ENCODE peak calls at places on chromosomes 11 and 22, in four cellular contexts. One of them, this sample, is unnamed.

GRCh38 chr11:70631624-70632047 is 233.3 kb downstream of the CTTN start:
- DNase-seq in GM23338: no peak
- DNase-seq in hepatocyte: no peak
- DNase-seq in fibroblast of lung: no peak
- DNase-seq in this sample: no peak

GRCh38 chr11:14308114-14308896 is 50.7 kb downstream of the RRAS2 start:
- DNase-seq in GM23338: peak
- DNase-seq in hepatocyte: peak
- DNase-seq in fibroblast of lung: peak
- DNase-seq in this sample: peak

GRCh38 chr22:19122752-19123492 is 710 bp upstream of the DGCR2 start:
- DNase-seq in GM23338: peak
- DNase-seq in hepatocyte: peak
- DNase-seq in fibroblast of lung: peak
- DNase-seq in this sample: no peak

GRCh38 chr11:2267871-2268825 is 2.2 kb downstream of the ASCL2 start:
- DNase-seq in GM23338: peak
- DNase-seq in hepatocyte: no peak
- DNase-seq in fibroblast of lung: no peak
- DNase-seq in this sample: no peak

GRCh38 chr11:42170601-42171000 is 711.1 kb upstream of the LRRC4C start:
- DNase-seq in GM23338: no peak
- DNase-seq in hepatocyte: no peak
- DNase-seq in fibroblast of lung: peak
- DNase-seq in this sample: no peak

GRCh38 chr11:61679301-61679700 is 890 bp upstream of the DAGLA start:
- DNase-seq in GM23338: no peak
- DNase-seq in hepatocyte: peak
- DNase-seq in fibroblast of lung: peak
- DNase-seq in this sample: no peak

GRCh38 chr22:45999379-45999971 is 22.5 kb upstream of the WNT7B start:
- DNase-seq in GM23338: no peak
- DNase-seq in hepatocyte: no peak
- DNase-seq in fibroblast of lung: no peak
- DNase-seq in this sample: no peak

GRCh38 chr11:61828379-61828628 is 204 bp downstream of the FADS2 start:
- DNase-seq in GM23338: no peak
- DNase-seq in hepatocyte: no peak
- DNase-seq in fibroblast of lung: no peak
- DNase-seq in this sample: no peak

GRCh38 chr11:102824541-102824940 is 18.9 kb downstream of the MMP3 start:
- DNase-seq in GM23338: no peak
- DNase-seq in hepatocyte: no peak
- DNase-seq in fibroblast of lung: no peak
- DNase-seq in this sample: no peak

GRCh38 chr11:7160814-7161489 is 72.2 kb downstream of the RBMXL2 start:
- DNase-seq in GM23338: no peak
- DNase-seq in hepatocyte: no peak
- DNase-seq in fibroblast of lung: no peak
- DNase-seq in this sample: no peak

GRCh38 chr11:60840711-60841430 is 1.0 kb upstream of the CCDC86 start:
- DNase-seq in GM23338: no peak
- DNase-seq in hepatocyte: no peak
- DNase-seq in fibroblast of lung: peak
- DNase-seq in this sample: no peak

GRCh38 chr11:2808850-2809847 is 76.4 kb downstream of the CDKN1C start:
- DNase-seq in GM23338: no peak
- DNase-seq in hepatocyte: no peak
- DNase-seq in fibroblast of lung: no peak
- DNase-seq in this sample: no peak

GRCh38 chr11:117423046-117423575 is 95.5 kb downstream of the CEP164 start:
- DNase-seq in GM23338: no peak
- DNase-seq in hepatocyte: no peak
- DNase-seq in fibroblast of lung: no peak
- DNase-seq in this sample: no peak

GRCh38 chr11:23569547-23569946 is 709.3 kb upstream of the CCDC179 start:
- DNase-seq in GM23338: no peak
- DNase-seq in hepatocyte: no peak
- DNase-seq in fibroblast of lung: no peak
- DNase-seq in this sample: no peak

GRCh38 chr11:12683857-12684256 is 9.6 kb downstream of the TEAD1 start:
- DNase-seq in GM23338: no peak
- DNase-seq in hepatocyte: no peak
- DNase-seq in fibroblast of lung: peak
- DNase-seq in this sample: no peak

GRCh38 chr22:37633082-37633692 is 6.3 kb upstream of the SH3BP1 start:
- DNase-seq in GM23338: no peak
- DNase-seq in hepatocyte: no peak
- DNase-seq in fibroblast of lung: no peak
- DNase-seq in this sample: no peak

GRCh38 chr11:36600155-36600554 is 2.1 kb upstream of the RAG2 start:
- DNase-seq in GM23338: peak
- DNase-seq in hepatocyte: no peak
- DNase-seq in fibroblast of lung: no peak
- DNase-seq in this sample: no peak

GRCh38 chr11:85755285-85755684 is 55.7 kb downstream of the SYTL2 start:
- DNase-seq in GM23338: no peak
- DNase-seq in hepatocyte: no peak
- DNase-seq in fibroblast of lung: no peak
- DNase-seq in this sample: no peak

GRCh38 chr22:39173050-39173706 is 20.7 kb upstream of the CBX7 start:
- DNase-seq in GM23338: no peak
- DNase-seq in hepatocyte: no peak
- DNase-seq in fibroblast of lung: no peak
- DNase-seq in this sample: no peak

GRCh38 chr11:1180171-1180570 is 22.4 kb downstream of the MUC5AC start:
- DNase-seq in GM23338: no peak
- DNase-seq in hepatocyte: no peak
- DNase-seq in fibroblast of lung: no peak
- DNase-seq in this sample: no peak

GRCh38 chr22:23213581-23214341 is 33.5 kb downstream of the BCR start:
- DNase-seq in GM23338: no peak
- DNase-seq in hepatocyte: no peak
- DNase-seq in fibroblast of lung: no peak
- DNase-seq in this sample: no peak
- H3K27ac ChIP-seq in GM23338: no peak
- H3K27ac ChIP-seq in hepatocyte: no peak
- H3K27ac ChIP-seq in fibroblast of lung: no peak
- H3K27ac ChIP-seq in this sample: no peak

GRCh38 chr11:94678901-94679300 is 89.3 kb upstream of the AMOTL1 start:
- DNase-seq in GM23338: no peak
- DNase-seq in hepatocyte: no peak
- DNase-seq in fibroblast of lung: no peak
- DNase-seq in this sample: no peak
- H3K4me3 ChIP-seq in GM23338: no peak
- H3K4me3 ChIP-seq in hepatocyte: no peak
- H3K4me3 ChIP-seq in fibroblast of lung: no peak
- H3K4me3 ChIP-seq in this sample: no peak

DNA sequence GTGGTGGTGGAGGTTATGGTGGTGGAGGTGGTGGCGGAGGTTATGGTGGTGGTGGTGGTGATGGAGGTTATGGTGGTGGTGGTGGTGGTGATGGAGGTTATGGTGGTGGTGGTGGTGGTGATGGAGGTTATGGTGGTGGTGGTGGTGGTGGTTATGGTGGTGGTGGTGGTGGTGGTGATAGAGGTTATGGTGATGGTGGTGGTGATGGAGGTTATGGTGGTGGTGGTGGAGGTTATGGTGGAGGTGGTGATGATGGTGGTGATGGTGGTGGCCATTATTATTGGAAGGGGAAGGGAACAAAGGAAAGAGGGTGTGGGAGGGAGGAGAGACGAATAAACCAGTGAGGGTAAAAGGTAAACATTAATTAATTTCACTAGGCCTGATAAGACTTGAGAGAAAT is 53.5 kb upstream of the TCF20 start:
- DNase-seq in GM23338: no peak
- DNase-seq in hepatocyte: no peak
- DNase-seq in fibroblast of lung: no peak
- DNase-seq in this sample: no peak
- TF ChIP-seq EZH2 in GM23338: no peak
- TF ChIP-seq EZH2 in hepatocyte: no peak
- TF ChIP-seq EZH2 in fibroblast of lung: no peak
- TF ChIP-seq EZH2 in this sample: no peak

GRCh38 chr11:108871867-108872266 is 207.0 kb downstream of the DDX10 start:
- DNase-seq in GM23338: no peak
- DNase-seq in hepatocyte: no peak
- DNase-seq in fibroblast of lung: no peak
- DNase-seq in this sample: no peak
- H3K27ac ChIP-seq in GM23338: no peak
- H3K27ac ChIP-seq in hepatocyte: no peak
- H3K27ac ChIP-seq in fibroblast of lung: no peak
- H3K27ac ChIP-seq in this sample: no peak

DNA sequence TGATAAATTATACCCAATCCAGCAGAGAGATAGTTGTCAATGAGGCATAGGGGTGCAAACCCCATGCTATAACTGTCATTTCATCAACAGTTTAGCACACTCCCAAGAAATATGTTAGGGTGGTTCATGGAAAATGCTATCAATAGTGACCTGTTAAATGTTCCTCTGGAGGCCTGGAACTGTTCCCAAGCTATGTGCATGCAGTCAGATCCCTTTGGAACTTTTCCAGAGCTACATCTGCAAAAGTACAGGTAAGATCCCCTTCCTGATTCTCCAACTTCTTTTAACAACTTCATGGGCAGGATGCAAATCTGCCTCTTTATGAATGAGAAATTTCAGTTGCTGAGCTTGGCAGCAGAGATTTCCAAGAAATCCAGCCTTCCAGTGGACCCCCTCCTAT is 27.2 kb downstream of the ABTB2 start:
- DNase-seq in GM23338: no peak
- DNase-seq in hepatocyte: no peak
- DNase-seq in fibroblast of lung: no peak
- DNase-seq in this sample: no peak
- H3K4me3 ChIP-seq in GM23338: no peak
- H3K4me3 ChIP-seq in hepatocyte: no peak
- H3K4me3 ChIP-seq in fibroblast of lung: no peak
- H3K4me3 ChIP-seq in this sample: no peak